ENCODE peak calls at places on chromosome 10, in eight cellular contexts. One of them, this sample, is unnamed.

GRCh38 chr10:82922755-82923154 is 1047.8 kb downstream of the NRG3 start:
- DNase-seq in sigmoid colon: no peak
- DNase-seq in IMR-90: no peak
- DNase-seq in AG10803: no peak
- DNase-seq in fibroblast of mammary gland: peak; percentile 10
- DNase-seq in hepatocyte: no peak
- DNase-seq in brain microvascular endothelial cell: no peak
- DNase-seq in AG04450: no peak
- DNase-seq in this sample: no peak

GRCh38 chr10:131722525-131723264 is 178.1 kb upstream of the PPP2R2D start:
- DNase-seq in sigmoid colon: no peak
- DNase-seq in IMR-90: no peak
- DNase-seq in AG10803: no peak
- DNase-seq in fibroblast of mammary gland: no peak
- DNase-seq in hepatocyte: no peak
- DNase-seq in brain microvascular endothelial cell: no peak
- DNase-seq in AG04450: no peak
- DNase-seq in this sample: no peak

GRCh38 chr10:37634351-37634880 is 223.0 kb downstream of the ZNF248 start:
- DNase-seq in sigmoid colon: no peak
- DNase-seq in IMR-90: no peak
- DNase-seq in AG10803: no peak
- DNase-seq in fibroblast of mammary gland: no peak
- DNase-seq in hepatocyte: no peak
- DNase-seq in brain microvascular endothelial cell: no peak
- DNase-seq in AG04450: no peak
- DNase-seq in this sample: no peak

GRCh38 chr10:126090911-126091728 is 194.8 kb downstream of the FANK1 start:
- DNase-seq in sigmoid colon: no peak
- DNase-seq in IMR-90: peak; percentile 97
- DNase-seq in AG10803: peak; percentile 91
- DNase-seq in fibroblast of mammary gland: peak; percentile 99
- DNase-seq in hepatocyte: no peak
- DNase-seq in brain microvascular endothelial cell: peak; percentile 92
- DNase-seq in AG04450: peak; percentile 76
- DNase-seq in this sample: peak; percentile 92

GRCh38 chr10:76902949-76903348 is 734.7 kb downstream of the KCNMA1 start:
- DNase-seq in sigmoid colon: no peak
- DNase-seq in IMR-90: no peak
- DNase-seq in AG10803: no peak
- DNase-seq in fibroblast of mammary gland: peak; percentile 17
- DNase-seq in hepatocyte: peak; percentile 64
- DNase-seq in brain microvascular endothelial cell: no peak
- DNase-seq in AG04450: no peak
- DNase-seq in this sample: no peak

GRCh38 chr10:43607199-43607573 is 948 bp downstream of the ZNF485 start:
- DNase-seq in sigmoid colon: no peak
- DNase-seq in IMR-90: no peak
- DNase-seq in AG10803: no peak
- DNase-seq in fibroblast of mammary gland: no peak
- DNase-seq in hepatocyte: no peak
- DNase-seq in brain microvascular endothelial cell: no peak
- DNase-seq in AG04450: no peak
- DNase-seq in this sample: no peak

GRCh38 chr10:114635101-114635500 is 23.0 kb downstream of the ABLIM1 start:
- DNase-seq in sigmoid colon: no peak
- DNase-seq in IMR-90: no peak
- DNase-seq in AG10803: no peak
- DNase-seq in fibroblast of mammary gland: peak; percentile 25
- DNase-seq in hepatocyte: no peak
- DNase-seq in brain microvascular endothelial cell: peak; percentile 33
- DNase-seq in AG04450: no peak
- DNase-seq in this sample: no peak

GRCh38 chr10:64394744-64395143 is 873.5 kb downstream of the REEP3 start:
- DNase-seq in sigmoid colon: no peak
- DNase-seq in IMR-90: peak; percentile 24
- DNase-seq in AG10803: peak; percentile 39
- DNase-seq in fibroblast of mammary gland: peak; percentile 12
- DNase-seq in hepatocyte: no peak
- DNase-seq in brain microvascular endothelial cell: peak; percentile 73
- DNase-seq in AG04450: peak; percentile 1
- DNase-seq in this sample: no peak

GRCh38 chr10:124717911-124718734 is 26.1 kb downstream of the FAM53B start:
- DNase-seq in sigmoid colon: no peak
- DNase-seq in IMR-90: no peak
- DNase-seq in AG10803: no peak
- DNase-seq in fibroblast of mammary gland: no peak
- DNase-seq in hepatocyte: no peak
- DNase-seq in brain microvascular endothelial cell: no peak
- DNase-seq in AG04450: no peak
- DNase-seq in this sample: no peak

GRCh38 chr10:133158756-133159610 is 1.0 kb upstream of the KNDC1 start:
- DNase-seq in sigmoid colon: peak; percentile 56
- DNase-seq in IMR-90: no peak
- DNase-seq in AG10803: no peak
- DNase-seq in fibroblast of mammary gland: no peak
- DNase-seq in hepatocyte: peak; percentile 85
- DNase-seq in brain microvascular endothelial cell: no peak
- DNase-seq in AG04450: no peak
- DNase-seq in this sample: no peak

GRCh38 chr10:42488416-42488815 is 150.0 kb downstream of the ZNF33B start:
- DNase-seq in sigmoid colon: no peak
- DNase-seq in IMR-90: peak; percentile 31
- DNase-seq in AG10803: peak; percentile 85
- DNase-seq in fibroblast of mammary gland: no peak
- DNase-seq in hepatocyte: no peak
- DNase-seq in brain microvascular endothelial cell: no peak
- DNase-seq in AG04450: no peak
- DNase-seq in this sample: peak; percentile 48

GRCh38 chr10:126500185-126500584 is 111.9 kb upstream of the ADAM12 start:
- DNase-seq in sigmoid colon: no peak
- DNase-seq in IMR-90: no peak
- DNase-seq in AG10803: no peak
- DNase-seq in fibroblast of mammary gland: no peak
- DNase-seq in hepatocyte: no peak
- DNase-seq in brain microvascular endothelial cell: no peak
- DNase-seq in AG04450: no peak
- DNase-seq in this sample: no peak

GRCh38 chr10:15725603-15726002 is 5.9 kb upstream of the ITGA8 start:
- DNase-seq in sigmoid colon: no peak
- DNase-seq in IMR-90: peak; percentile 67
- DNase-seq in AG10803: peak; percentile 72
- DNase-seq in fibroblast of mammary gland: peak; percentile 73
- DNase-seq in hepatocyte: peak; percentile 71
- DNase-seq in brain microvascular endothelial cell: peak; percentile 52
- DNase-seq in AG04450: peak; percentile 38
- DNase-seq in this sample: no peak

GRCh38 chr10:125698599-125698998 is 15.6 kb upstream of the TEX36 start:
- DNase-seq in sigmoid colon: no peak
- DNase-seq in IMR-90: no peak
- DNase-seq in AG10803: no peak
- DNase-seq in fibroblast of mammary gland: no peak
- DNase-seq in hepatocyte: no peak
- DNase-seq in brain microvascular endothelial cell: no peak
- DNase-seq in AG04450: no peak
- DNase-seq in this sample: no peak

GRCh38 chr10:31263903-31264302 is 55.1 kb upstream of the ZEB1 start:
- DNase-seq in sigmoid colon: no peak
- DNase-seq in IMR-90: peak; percentile 48
- DNase-seq in AG10803: no peak
- DNase-seq in fibroblast of mammary gland: peak; percentile 50
- DNase-seq in hepatocyte: no peak
- DNase-seq in brain microvascular endothelial cell: no peak
- DNase-seq in AG04450: no peak
- DNase-seq in this sample: no peak

GRCh38 chr10:31270954-31271353 is 48.1 kb upstream of the ZEB1 start:
- DNase-seq in sigmoid colon: no peak
- DNase-seq in IMR-90: no peak
- DNase-seq in AG10803: no peak
- DNase-seq in fibroblast of mammary gland: no peak
- DNase-seq in hepatocyte: no peak
- DNase-seq in brain microvascular endothelial cell: no peak
- DNase-seq in AG04450: no peak
- DNase-seq in this sample: no peak

GRCh38 chr10:31272841-31273240 is 46.2 kb upstream of the ZEB1 start:
- DNase-seq in sigmoid colon: no peak
- DNase-seq in IMR-90: no peak
- DNase-seq in AG10803: no peak
- DNase-seq in fibroblast of mammary gland: peak; percentile 50
- DNase-seq in hepatocyte: no peak
- DNase-seq in brain microvascular endothelial cell: no peak
- DNase-seq in AG04450: no peak
- DNase-seq in this sample: no peak

GRCh38 chr10:31273789-31274188 is 45.2 kb upstream of the ZEB1 start:
- DNase-seq in sigmoid colon: no peak
- DNase-seq in IMR-90: no peak
- DNase-seq in AG10803: no peak
- DNase-seq in fibroblast of mammary gland: no peak
- DNase-seq in hepatocyte: no peak
- DNase-seq in brain microvascular endothelial cell: no peak
- DNase-seq in AG04450: no peak
- DNase-seq in this sample: no peak

GRCh38 chr10:31268616-31269303 is 50.3 kb upstream of the ZEB1 start:
- DNase-seq in sigmoid colon: no peak
- DNase-seq in IMR-90: no peak
- DNase-seq in AG10803: no peak
- DNase-seq in fibroblast of mammary gland: peak; percentile 16
- DNase-seq in hepatocyte: no peak
- DNase-seq in brain microvascular endothelial cell: no peak
- DNase-seq in AG04450: no peak
- DNase-seq in this sample: no peak
- TF ChIP-seq CTCF in sigmoid colon: no peak
- TF ChIP-seq CTCF in IMR-90: no peak
- TF ChIP-seq CTCF in AG10803: no peak
- TF ChIP-seq CTCF in fibroblast of mammary gland: no peak
- TF ChIP-seq CTCF in hepatocyte: no peak
- TF ChIP-seq CTCF in brain microvascular endothelial cell: no peak
- TF ChIP-seq CTCF in AG04450: no peak
- TF ChIP-seq CTCF in this sample: no peak

DNA sequence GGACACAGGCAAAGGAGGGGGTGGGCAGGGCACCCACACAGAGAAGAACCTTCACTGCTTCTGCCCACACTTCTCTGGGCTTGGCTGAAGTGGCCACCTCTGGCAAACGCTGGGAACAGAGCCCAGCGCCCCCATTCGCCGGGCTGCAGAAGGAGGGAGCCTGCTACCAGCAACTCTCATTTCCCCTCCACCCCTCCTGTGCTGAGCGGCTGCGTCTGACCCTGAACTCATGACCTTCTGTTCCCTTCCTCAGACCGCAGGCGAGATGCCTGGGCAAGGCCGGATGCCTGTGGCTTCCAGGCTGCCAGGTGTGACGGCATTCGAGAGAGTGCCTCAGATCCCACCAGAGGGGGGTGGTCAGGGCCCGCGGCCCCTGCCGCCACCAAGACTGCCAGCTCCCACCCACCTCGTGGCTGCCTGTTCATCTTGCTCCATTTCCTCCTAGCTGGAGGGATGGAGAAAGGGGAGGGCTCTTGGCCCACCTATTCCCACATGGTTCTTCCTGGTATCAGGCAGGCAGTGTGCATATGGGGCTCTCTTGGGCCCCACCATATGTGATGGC is 19.8 kb downstream of the DNAJB12 start:
- DNase-seq in sigmoid colon: peak; percentile 93
- DNase-seq in IMR-90: peak; percentile 79
- DNase-seq in AG10803: peak; percentile 31
- DNase-seq in fibroblast of mammary gland: peak; percentile 99
- DNase-seq in hepatocyte: peak; percentile 37
- DNase-seq in brain microvascular endothelial cell: peak; percentile 96
- DNase-seq in AG04450: no peak
- DNase-seq in this sample: no peak
- H3K4me3 ChIP-seq in sigmoid colon: no peak overlapping the region
- H3K4me3 ChIP-seq in IMR-90: no peak overlapping the region
- H3K4me3 ChIP-seq in AG10803: no peak overlapping the region
- H3K4me3 ChIP-seq in fibroblast of mammary gland: no peak overlapping the region
- H3K4me3 ChIP-seq in hepatocyte: no peak overlapping the region
- H3K4me3 ChIP-seq in brain microvascular endothelial cell: no peak overlapping the region
- H3K4me3 ChIP-seq in AG04450: no peak overlapping the region
- H3K4me3 ChIP-seq in this sample: no peak overlapping the region

GRCh38 chr10:109386101-109386500 is 537.2 kb downstream of the XPNPEP1 start:
- DNase-seq in sigmoid colon: no peak
- DNase-seq in IMR-90: no peak
- DNase-seq in AG10803: no peak
- DNase-seq in fibroblast of mammary gland: no peak
- DNase-seq in hepatocyte: no peak
- DNase-seq in brain microvascular endothelial cell: no peak
- DNase-seq in AG04450: no peak
- DNase-seq in this sample: no peak
- TF ChIP-seq CTCF in sigmoid colon: no peak
- TF ChIP-seq CTCF in IMR-90: no peak
- TF ChIP-seq CTCF in AG10803: no peak
- TF ChIP-seq CTCF in fibroblast of mammary gland: no peak
- TF ChIP-seq CTCF in hepatocyte: no peak
- TF ChIP-seq CTCF in brain microvascular endothelial cell: no peak
- TF ChIP-seq CTCF in AG04450: no peak
- TF ChIP-seq CTCF in this sample: no peak

DNA sequence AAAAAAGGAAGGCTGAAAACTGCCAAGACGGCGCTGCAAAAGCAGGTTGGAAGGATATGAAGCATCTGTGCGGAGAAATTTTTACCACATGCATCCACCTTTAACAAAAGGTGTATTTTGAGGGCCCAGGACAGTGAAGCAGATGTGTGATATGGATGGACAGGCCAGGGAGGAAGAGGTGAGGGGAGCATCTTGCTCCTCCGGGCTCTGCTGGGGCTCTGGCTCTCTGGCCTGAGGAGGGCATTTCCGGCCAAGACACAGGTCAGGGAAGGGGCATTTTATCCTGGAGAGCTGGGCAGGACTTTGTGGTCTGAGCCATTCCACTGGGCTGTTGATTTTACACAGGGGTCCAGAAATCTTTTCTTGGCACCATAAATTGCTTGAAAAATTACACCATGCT is 175.1 kb downstream of the ZMYND11 start:
- DNase-seq in sigmoid colon: no peak
- DNase-seq in IMR-90: no peak
- DNase-seq in AG10803: no peak
- DNase-seq in fibroblast of mammary gland: peak; percentile 17
- DNase-seq in hepatocyte: no peak
- DNase-seq in brain microvascular endothelial cell: no peak
- DNase-seq in AG04450: no peak
- DNase-seq in this sample: no peak
- H3K4me3 ChIP-seq in sigmoid colon: no peak overlapping the region
- H3K4me3 ChIP-seq in IMR-90: no peak overlapping the region
- H3K4me3 ChIP-seq in AG10803: no peak overlapping the region
- H3K4me3 ChIP-seq in fibroblast of mammary gland: no peak overlapping the region
- H3K4me3 ChIP-seq in hepatocyte: no peak overlapping the region
- H3K4me3 ChIP-seq in brain microvascular endothelial cell: no peak overlapping the region
- H3K4me3 ChIP-seq in AG04450: no peak overlapping the region
- H3K4me3 ChIP-seq in this sample: no peak overlapping the region

DNA sequence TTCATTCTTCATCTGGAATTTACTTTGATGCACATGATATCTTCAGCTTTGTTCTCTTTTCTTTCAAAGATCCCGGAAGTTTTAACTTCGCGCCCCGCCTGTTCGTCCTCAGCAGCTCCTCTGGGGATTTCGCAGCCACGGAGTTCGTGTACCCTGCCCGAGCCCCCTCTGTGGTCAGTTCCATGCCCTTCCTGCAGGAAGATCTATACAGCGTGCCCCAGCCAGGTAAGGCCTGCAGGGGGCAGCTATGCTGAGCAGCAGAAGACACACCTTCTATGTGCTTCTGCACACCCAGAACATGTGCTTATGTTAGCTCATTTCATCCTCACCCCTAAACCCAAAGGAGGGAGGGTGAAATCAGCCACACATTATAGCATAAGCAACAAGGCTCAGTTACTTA is 79.7 kb upstream of the LYZL2 start:
- DNase-seq in sigmoid colon: no peak
- DNase-seq in IMR-90: no peak
- DNase-seq in AG10803: no peak
- DNase-seq in fibroblast of mammary gland: no peak
- DNase-seq in hepatocyte: no peak
- DNase-seq in brain microvascular endothelial cell: no peak
- DNase-seq in AG04450: no peak
- DNase-seq in this sample: no peak
- TF ChIP-seq CTCF in sigmoid colon: no peak
- TF ChIP-seq CTCF in IMR-90: no peak
- TF ChIP-seq CTCF in AG10803: no peak
- TF ChIP-seq CTCF in fibroblast of mammary gland: no peak
- TF ChIP-seq CTCF in hepatocyte: no peak
- TF ChIP-seq CTCF in brain microvascular endothelial cell: peak; percentile 32
- TF ChIP-seq CTCF in AG04450: no peak
- TF ChIP-seq CTCF in this sample: no peak